ENCODE peak calls at places on chromosomes 1 and 21, in eight cellular contexts. One of them, this sample, is unnamed.

GRCh38 chr1:155007253-155007828 is 4.7 kb downstream of the ZBTB7B start:
- DNase-seq in CD8-positive, alpha-beta T cell: no peak
- DNase-seq in RWPE1: no peak
- DNase-seq in A549: no peak
- DNase-seq in breast epithelium: peak; percentile 85
- DNase-seq in endodermal cell: no peak
- DNase-seq in IMR-90: no peak
- DNase-seq in naive thymus-derived CD4-positive, alpha-beta T cell: no peak
- DNase-seq in this sample: peak; percentile 36

GRCh38 chr1:205612104-205612503 is 19.7 kb downstream of the ELK4 start:
- DNase-seq in CD8-positive, alpha-beta T cell: no peak
- DNase-seq in RWPE1: no peak
- DNase-seq in A549: no peak
- DNase-seq in breast epithelium: no peak
- DNase-seq in endodermal cell: no peak
- DNase-seq in IMR-90: no peak
- DNase-seq in naive thymus-derived CD4-positive, alpha-beta T cell: no peak
- DNase-seq in this sample: no peak

GRCh38 chr1:158819461-158820443 is 11.4 kb upstream of the MNDA start:
- DNase-seq in CD8-positive, alpha-beta T cell: peak; percentile 17
- DNase-seq in RWPE1: no peak
- DNase-seq in A549: no peak
- DNase-seq in breast epithelium: no peak
- DNase-seq in endodermal cell: no peak
- DNase-seq in IMR-90: no peak
- DNase-seq in naive thymus-derived CD4-positive, alpha-beta T cell: no peak
- DNase-seq in this sample: no peak

GRCh38 chr21:32921632-32922230 is 104.0 kb upstream of the OLIG2 start:
- DNase-seq in CD8-positive, alpha-beta T cell: peak; percentile 37
- DNase-seq in RWPE1: no peak
- DNase-seq in A549: no peak
- DNase-seq in breast epithelium: no peak
- DNase-seq in endodermal cell: peak; percentile 86
- DNase-seq in IMR-90: peak; percentile 10
- DNase-seq in naive thymus-derived CD4-positive, alpha-beta T cell: peak; percentile 36
- DNase-seq in this sample: no peak

GRCh38 chr1:8540971-8541370 is 223.1 kb downstream of the SLC45A1 start:
- DNase-seq in CD8-positive, alpha-beta T cell: no peak
- DNase-seq in RWPE1: no peak
- DNase-seq in A549: no peak
- DNase-seq in breast epithelium: no peak
- DNase-seq in endodermal cell: no peak
- DNase-seq in IMR-90: no peak
- DNase-seq in naive thymus-derived CD4-positive, alpha-beta T cell: no peak
- DNase-seq in this sample: no peak

GRCh38 chr1:1282998-1283397 is 2.8 kb downstream of the SCNN1D start:
- DNase-seq in CD8-positive, alpha-beta T cell: no peak
- DNase-seq in RWPE1: no peak
- DNase-seq in A549: no peak
- DNase-seq in breast epithelium: no peak
- DNase-seq in endodermal cell: no peak
- DNase-seq in IMR-90: peak; percentile 55
- DNase-seq in naive thymus-derived CD4-positive, alpha-beta T cell: no peak
- DNase-seq in this sample: no peak

GRCh38 chr1:243968413-243968812 is 82.7 kb upstream of the ZBTB18 start:
- DNase-seq in CD8-positive, alpha-beta T cell: no peak
- DNase-seq in RWPE1: no peak
- DNase-seq in A549: no peak
- DNase-seq in breast epithelium: no peak
- DNase-seq in endodermal cell: no peak
- DNase-seq in IMR-90: peak; percentile 32
- DNase-seq in naive thymus-derived CD4-positive, alpha-beta T cell: no peak
- DNase-seq in this sample: no peak

GRCh38 chr1:19109545-19109944 is 100.5 kb downstream of the UBR4 start:
- DNase-seq in CD8-positive, alpha-beta T cell: no peak
- DNase-seq in RWPE1: no peak
- DNase-seq in A549: no peak
- DNase-seq in breast epithelium: no peak
- DNase-seq in endodermal cell: no peak
- DNase-seq in IMR-90: no peak
- DNase-seq in naive thymus-derived CD4-positive, alpha-beta T cell: no peak
- DNase-seq in this sample: no peak

GRCh38 chr1:167446946-167447345 is 71.4 kb downstream of the CD247 start:
- DNase-seq in CD8-positive, alpha-beta T cell: no peak
- DNase-seq in RWPE1: no peak
- DNase-seq in A549: no peak
- DNase-seq in breast epithelium: no peak
- DNase-seq in endodermal cell: peak; percentile 22
- DNase-seq in IMR-90: no peak
- DNase-seq in naive thymus-derived CD4-positive, alpha-beta T cell: no peak
- DNase-seq in this sample: no peak

GRCh38 chr1:26237230-26237966 is 3.4 kb downstream of the CEP85 start:
- DNase-seq in CD8-positive, alpha-beta T cell: no peak
- DNase-seq in RWPE1: no peak
- DNase-seq in A549: no peak
- DNase-seq in breast epithelium: no peak
- DNase-seq in endodermal cell: no peak
- DNase-seq in IMR-90: peak; percentile 33
- DNase-seq in naive thymus-derived CD4-positive, alpha-beta T cell: no peak
- DNase-seq in this sample: no peak

GRCh38 chr1:151858030-151858746 is 4.7 kb upstream of the THEM5 start:
- DNase-seq in CD8-positive, alpha-beta T cell: no peak
- DNase-seq in RWPE1: peak; percentile 30
- DNase-seq in A549: no peak
- DNase-seq in breast epithelium: no peak
- DNase-seq in endodermal cell: no peak
- DNase-seq in IMR-90: peak; percentile 29
- DNase-seq in naive thymus-derived CD4-positive, alpha-beta T cell: no peak
- DNase-seq in this sample: no peak

GRCh38 chr1:12165342-12165741 is 1.4 kb upstream of the TNFRSF1B start:
- DNase-seq in CD8-positive, alpha-beta T cell: peak; percentile 5
- DNase-seq in RWPE1: no peak
- DNase-seq in A549: no peak
- DNase-seq in breast epithelium: no peak
- DNase-seq in endodermal cell: no peak
- DNase-seq in IMR-90: no peak
- DNase-seq in naive thymus-derived CD4-positive, alpha-beta T cell: no peak
- DNase-seq in this sample: no peak

GRCh38 chr1:201137579-201138310 is 10.8 kb upstream of the ASCL5 start:
- DNase-seq in CD8-positive, alpha-beta T cell: no peak
- DNase-seq in RWPE1: peak; percentile 59
- DNase-seq in A549: no peak
- DNase-seq in breast epithelium: no peak
- DNase-seq in endodermal cell: no peak
- DNase-seq in IMR-90: peak; percentile 97
- DNase-seq in naive thymus-derived CD4-positive, alpha-beta T cell: no peak
- DNase-seq in this sample: peak; percentile 54

GRCh38 chr1:11648039-11648438 is 6.2 kb downstream of the FBXO2 start:
- DNase-seq in CD8-positive, alpha-beta T cell: no peak
- DNase-seq in RWPE1: no peak
- DNase-seq in A549: no peak
- DNase-seq in breast epithelium: no peak
- DNase-seq in endodermal cell: no peak
- DNase-seq in IMR-90: no peak
- DNase-seq in naive thymus-derived CD4-positive, alpha-beta T cell: no peak
- DNase-seq in this sample: peak; percentile 95

GRCh38 chr1:29653886-29654450 is 417.6 kb downstream of the PTPRU start:
- DNase-seq in CD8-positive, alpha-beta T cell: no peak
- DNase-seq in RWPE1: no peak
- DNase-seq in A549: no peak
- DNase-seq in breast epithelium: no peak
- DNase-seq in endodermal cell: peak; percentile 16
- DNase-seq in IMR-90: no peak
- DNase-seq in naive thymus-derived CD4-positive, alpha-beta T cell: no peak
- DNase-seq in this sample: no peak
- H3K27ac ChIP-seq in CD8-positive, alpha-beta T cell: no peak overlapping the region
- H3K27ac ChIP-seq in RWPE1: no peak overlapping the region
- H3K27ac ChIP-seq in A549: no peak overlapping the region
- H3K27ac ChIP-seq in breast epithelium: no peak overlapping the region
- H3K27ac ChIP-seq in endodermal cell: no peak overlapping the region
- H3K27ac ChIP-seq in IMR-90: no peak overlapping the region
- H3K27ac ChIP-seq in naive thymus-derived CD4-positive, alpha-beta T cell: no peak overlapping the region
- H3K27ac ChIP-seq in this sample: no peak overlapping the region

GRCh38 chr1:181135462-181135781 is 46.9 kb downstream of the IER5 start:
- DNase-seq in CD8-positive, alpha-beta T cell: no peak
- DNase-seq in RWPE1: no peak
- DNase-seq in A549: no peak
- DNase-seq in breast epithelium: no peak
- DNase-seq in endodermal cell: no peak
- DNase-seq in IMR-90: no peak
- DNase-seq in naive thymus-derived CD4-positive, alpha-beta T cell: no peak
- DNase-seq in this sample: no peak

GRCh38 chr1:181133441-181133951 is 45.0 kb downstream of the IER5 start:
- DNase-seq in CD8-positive, alpha-beta T cell: no peak
- DNase-seq in RWPE1: no peak
- DNase-seq in A549: no peak
- DNase-seq in breast epithelium: no peak
- DNase-seq in endodermal cell: peak; percentile 87
- DNase-seq in IMR-90: no peak
- DNase-seq in naive thymus-derived CD4-positive, alpha-beta T cell: no peak
- DNase-seq in this sample: no peak

GRCh38 chr1:181133969-181134418 is 45.5 kb downstream of the IER5 start:
- DNase-seq in CD8-positive, alpha-beta T cell: no peak
- DNase-seq in RWPE1: no peak
- DNase-seq in A549: no peak
- DNase-seq in breast epithelium: no peak
- DNase-seq in endodermal cell: no peak
- DNase-seq in IMR-90: no peak
- DNase-seq in naive thymus-derived CD4-positive, alpha-beta T cell: no peak
- DNase-seq in this sample: no peak

GRCh38 chr1:181135815-181136737 is 47.6 kb downstream of the IER5 start:
- DNase-seq in CD8-positive, alpha-beta T cell: no peak
- DNase-seq in RWPE1: peak; percentile 90
- DNase-seq in A549: no peak
- DNase-seq in breast epithelium: no peak
- DNase-seq in endodermal cell: no peak
- DNase-seq in IMR-90: peak; percentile 94
- DNase-seq in naive thymus-derived CD4-positive, alpha-beta T cell: no peak
- DNase-seq in this sample: no peak

DNA sequence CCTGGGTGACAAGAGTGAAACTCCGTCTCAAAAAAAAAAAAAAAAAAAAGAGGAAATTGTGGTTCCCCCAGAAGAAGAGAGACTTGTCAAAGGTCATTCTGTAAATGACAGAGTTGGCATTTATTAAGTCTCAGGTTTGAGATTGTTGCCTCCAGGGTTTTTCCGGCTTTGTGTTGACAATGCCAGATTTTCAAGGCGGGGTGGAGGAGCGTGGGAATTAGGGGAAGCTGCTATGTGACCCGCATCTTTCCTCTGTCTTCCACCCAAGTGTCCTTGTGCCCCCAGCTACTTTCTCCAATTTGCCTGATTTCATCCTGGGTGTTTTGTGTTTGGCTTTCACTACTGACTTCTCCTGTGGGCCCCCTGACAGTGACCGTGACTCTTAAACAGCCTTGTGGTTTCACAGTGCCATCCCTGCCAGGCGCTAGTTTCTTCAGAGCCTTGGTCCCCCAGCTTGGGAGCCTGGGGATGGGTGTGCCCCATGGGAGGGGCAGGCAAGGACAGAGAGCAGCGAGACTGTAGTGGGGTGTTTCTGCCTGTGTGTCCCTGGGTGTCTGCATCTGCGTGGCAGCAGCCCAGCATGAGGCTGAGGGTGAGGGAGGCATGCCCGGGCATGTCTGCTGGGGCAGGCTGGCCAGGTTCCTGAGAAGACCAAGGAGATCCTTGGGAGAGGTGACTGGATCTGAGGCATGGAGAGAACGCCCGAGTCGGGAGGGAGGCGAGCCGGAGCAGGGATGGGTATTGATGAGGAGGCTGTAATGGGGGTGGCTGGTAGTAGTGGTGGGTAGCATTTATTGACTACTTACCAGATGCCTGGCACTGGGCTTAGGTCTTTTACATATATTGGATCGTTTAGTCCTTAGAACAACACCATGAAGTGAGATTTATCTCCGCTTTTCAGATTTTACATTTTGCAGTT is 46.3 kb downstream of the IER5 start:
- DNase-seq in CD8-positive, alpha-beta T cell: no peak
- DNase-seq in RWPE1: peak; percentile 93
- DNase-seq in A549: no peak
- DNase-seq in breast epithelium: peak; percentile 65
- DNase-seq in endodermal cell: no peak
- DNase-seq in IMR-90: peak; percentile 77
- DNase-seq in naive thymus-derived CD4-positive, alpha-beta T cell: no peak
- DNase-seq in this sample: no peak
- H3K27ac ChIP-seq in CD8-positive, alpha-beta T cell: no peak overlapping the region
- H3K27ac ChIP-seq in RWPE1: peak overlapping the region; percentile 86
- H3K27ac ChIP-seq in A549: peak overlapping the region; percentile 92
- H3K27ac ChIP-seq in breast epithelium: peak overlapping the region; percentile 84
- H3K27ac ChIP-seq in endodermal cell: peak overlapping the region; percentile 22
- H3K27ac ChIP-seq in IMR-90: peak overlapping the region; percentile 98
- H3K27ac ChIP-seq in naive thymus-derived CD4-positive, alpha-beta T cell: no peak overlapping the region
- H3K27ac ChIP-seq in this sample: peak overlapping the region; percentile 47

DNA sequence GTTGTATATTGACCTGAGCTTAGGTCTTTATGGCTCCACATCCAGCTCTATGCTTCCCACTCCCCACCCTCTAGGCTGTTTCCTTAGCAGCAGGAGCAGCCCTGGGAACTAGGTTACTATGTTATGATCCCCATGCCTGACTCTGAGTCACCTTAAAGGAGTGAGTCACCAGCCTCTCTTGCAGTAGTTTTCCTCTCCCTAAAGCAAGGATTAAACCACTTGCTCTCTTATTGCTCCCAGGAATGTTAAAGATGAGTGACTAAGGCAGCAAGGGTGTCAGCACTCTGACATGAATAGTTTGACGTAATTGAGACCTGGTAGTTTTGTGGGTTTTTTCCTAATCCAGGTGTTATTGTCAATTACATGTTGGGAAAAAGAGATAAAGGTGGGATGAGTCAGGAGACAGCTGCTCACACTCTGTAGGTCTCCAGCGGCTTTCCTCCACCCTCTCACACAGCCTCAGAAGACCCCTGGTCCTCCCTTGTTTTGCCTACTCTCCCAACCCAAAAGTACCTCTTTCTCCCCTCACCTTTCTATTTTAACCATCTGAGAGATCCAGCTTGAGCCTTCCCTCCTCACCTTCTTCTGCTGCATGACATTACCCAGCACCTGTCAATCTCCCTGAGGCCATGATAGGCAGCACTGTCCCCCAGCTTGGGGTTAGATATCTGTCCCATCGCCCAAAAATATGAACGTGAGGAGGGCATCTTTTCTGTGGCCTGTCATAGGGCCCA is 369.1 kb upstream of the VAMP3 start:
- DNase-seq in CD8-positive, alpha-beta T cell: no peak
- DNase-seq in RWPE1: peak; percentile 98
- DNase-seq in A549: peak; percentile 95
- DNase-seq in breast epithelium: no peak
- DNase-seq in endodermal cell: peak; percentile 80
- DNase-seq in IMR-90: peak; percentile 100
- DNase-seq in naive thymus-derived CD4-positive, alpha-beta T cell: no peak
- DNase-seq in this sample: no peak
- H3K27ac ChIP-seq in CD8-positive, alpha-beta T cell: no peak overlapping the region
- H3K27ac ChIP-seq in RWPE1: peak overlapping the region; percentile 79
- H3K27ac ChIP-seq in A549: peak overlapping the region; percentile 100
- H3K27ac ChIP-seq in breast epithelium: no peak overlapping the region
- H3K27ac ChIP-seq in endodermal cell: no peak overlapping the region
- H3K27ac ChIP-seq in IMR-90: peak overlapping the region; percentile 35
- H3K27ac ChIP-seq in naive thymus-derived CD4-positive, alpha-beta T cell: no peak overlapping the region
- H3K27ac ChIP-seq in this sample: no peak overlapping the region

DNA sequence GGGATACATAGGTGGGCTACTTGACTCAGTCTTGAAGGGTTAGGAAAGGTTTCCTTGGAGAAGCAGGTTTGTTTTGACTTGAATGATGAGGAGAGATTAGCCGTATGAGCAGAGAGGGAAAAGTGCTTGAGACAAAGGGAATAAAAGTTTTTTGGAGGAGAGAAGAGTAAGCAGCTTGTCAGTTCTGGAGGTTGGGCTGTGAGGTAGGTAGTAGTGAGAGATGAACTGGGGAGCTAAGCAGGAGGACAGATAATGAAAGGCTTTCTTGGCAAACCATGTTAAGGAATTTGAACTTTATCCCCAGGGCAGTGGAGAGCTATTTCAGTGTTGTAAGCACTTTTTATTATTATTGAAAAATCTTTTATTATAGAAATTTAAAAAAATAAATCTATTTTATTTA is 3.6 kb downstream of the OSBPL9 start:
- DNase-seq in CD8-positive, alpha-beta T cell: no peak
- DNase-seq in RWPE1: no peak
- DNase-seq in A549: no peak
- DNase-seq in breast epithelium: no peak
- DNase-seq in endodermal cell: no peak
- DNase-seq in IMR-90: no peak
- DNase-seq in naive thymus-derived CD4-positive, alpha-beta T cell: no peak
- DNase-seq in this sample: no peak
- H3K27ac ChIP-seq in CD8-positive, alpha-beta T cell: no peak overlapping the region
- H3K27ac ChIP-seq in RWPE1: no peak overlapping the region
- H3K27ac ChIP-seq in A549: peak overlapping the region; percentile 62
- H3K27ac ChIP-seq in breast epithelium: peak overlapping the region; percentile 82
- H3K27ac ChIP-seq in endodermal cell: no peak overlapping the region
- H3K27ac ChIP-seq in IMR-90: no peak overlapping the region
- H3K27ac ChIP-seq in naive thymus-derived CD4-positive, alpha-beta T cell: no peak overlapping the region
- H3K27ac ChIP-seq in this sample: no peak overlapping the region

This sample was measured in substantia nigra.